ENCODE peak calls at places on chromosomes 12 and 14, in nine cellular contexts. Q is cardiac fibroblast; Z is brain microvascular endothelial cell; J is fibroblast of pulmonary artery; H is hippocampal formation; T is Ammon's horn; K is activated CD4-positive, alpha-beta T cell treated with anti-CD3 and anti-CD28 coated beads for 24 hours; B is activated CD4-positive, alpha-beta memory T cell treated with anti-CD3 and anti-CD28 coated beads, Interleukin-2, amount 10 ng/mL, durations not matched to agents 7 days and 5 days; X is anterior cingulate cortex. Y is an unnamed sample.

GRCh38 chr14:75389679-75390078 is 38.1 kb upstream of the JDP2 start:
- DNase-seq in Q (peak; percentile 10), Z (no peak), J (no peak), H (no peak), T (no peak), K (no peak), B (no peak), X (no peak), Y (no peak)

GRCh38 chr14:91509083-91509877 is 830 bp downstream of the PPP4R3A start:
- DNase-seq in Q (peak; percentile 18), Z (no peak), J (no peak), H (no peak), T (peak; percentile 18), K (no peak), B (peak; percentile 49), X (no peak), Y (peak; percentile 22)

GRCh38 chr12:22712083-22712482 is 87.1 kb downstream of the ETNK1 start:
- DNase-seq in Q (no peak), Z (no peak), J (no peak), H (no peak), T (no peak), K (no peak), B (no peak), X (no peak), Y (no peak)

GRCh38 chr12:122449317-122449716 is 26.8 kb upstream of the CLIP1 start:
- DNase-seq in Q (peak; percentile 92), Z (peak; percentile 60), J (peak; percentile 95), H (no peak), T (no peak), K (no peak), B (no peak), X (no peak), Y (no peak)

GRCh38 chr14:75247286-75247922 is 31.2 kb upstream of the FOS start:
- DNase-seq in Q (no peak), Z (no peak), J (no peak), H (no peak), T (no peak), K (peak; percentile 51), B (peak; percentile 70), X (no peak), Y (no peak)

GRCh38 chr12:119082496-119082895 is 96.2 kb upstream of the HSPB8 start:
- DNase-seq in Q (no peak), Z (no peak), J (no peak), H (no peak), T (peak; percentile 32), K (no peak), B (no peak), X (no peak), Y (peak; percentile 86)

GRCh38 chr12:77493311-77493710 is 337.4 kb upstream of the NAV3 start:
- DNase-seq in Q (no peak), Z (no peak), J (no peak), H (no peak), T (no peak), K (no peak), B (no peak), X (no peak), Y (peak; percentile 10)

GRCh38 chr12:77118696-77119095 is 53.3 kb upstream of the E2F7 start:
- DNase-seq in Q (peak; percentile 57), Z (peak; percentile 14), J (no peak), H (no peak), T (no peak), K (no peak), B (no peak), X (no peak), Y (no peak)

GRCh38 chr12:114013601-114014345 is 47.6 kb upstream of the RBM19 start:
- DNase-seq in Q (peak; percentile 38), Z (no peak), J (peak; percentile 45), H (no peak), T (no peak), K (no peak), B (no peak), X (no peak), Y (peak; percentile 7)

GRCh38 chr12:6821271-6821673 is 349 bp upstream of the GPR162 start:
- DNase-seq in Q (peak; percentile 64), Z (peak; percentile 56), J (peak; percentile 85), H (peak; percentile 71), T (peak; percentile 92), K (no peak), B (peak; percentile 34), X (peak; percentile 75), Y (peak; percentile 96)